ENCODE peak calls at places on chromosomes 13 and 19, in five cellular contexts. One of them, this sample, is unnamed.

GRCh38 chr19:32339988-32340874 is 5.2 kb upstream of the ZNF507 start:
- DNase-seq in ELF-1: peak
- DNase-seq in lower lobe of right lung: peak
- DNase-seq in ascending aorta: peak
- DNase-seq in HT-29: peak
- DNase-seq in this sample: peak

GRCh38 chr19:46744005-46744691 is 1.7 kb upstream of the FKRP start:
- DNase-seq in ELF-1: no peak
- DNase-seq in lower lobe of right lung: no peak
- DNase-seq in ascending aorta: no peak
- DNase-seq in HT-29: no peak
- DNase-seq in this sample: no peak

GRCh38 chr19:41706741-41707501 is 1.5 kb upstream of the CEACAM5 start:
- DNase-seq in ELF-1: peak
- DNase-seq in lower lobe of right lung: peak
- DNase-seq in ascending aorta: no peak
- DNase-seq in HT-29: peak
- DNase-seq in this sample: peak

GRCh38 chr13:60990032-60990733 is 425.5 kb downstream of the PCDH20 start:
- DNase-seq in ELF-1: peak
- DNase-seq in lower lobe of right lung: no peak
- DNase-seq in ascending aorta: no peak
- DNase-seq in HT-29: peak
- DNase-seq in this sample: no peak

GRCh38 chr19:2887391-2887914 is 13.3 kb upstream of the ZNF57 start:
- DNase-seq in ELF-1: peak
- DNase-seq in lower lobe of right lung: no peak
- DNase-seq in ascending aorta: no peak
- DNase-seq in HT-29: peak
- DNase-seq in this sample: no peak

GRCh38 chr13:21014666-21015170 is 46.7 kb downstream of the LATS2 start:
- DNase-seq in ELF-1: no peak
- DNase-seq in lower lobe of right lung: no peak
- DNase-seq in ascending aorta: no peak
- DNase-seq in HT-29: no peak
- DNase-seq in this sample: peak

GRCh38 chr13:111474136-111475002 is 153.9 kb downstream of the TEX29 start:
- DNase-seq in ELF-1: peak
- DNase-seq in lower lobe of right lung: no peak
- DNase-seq in ascending aorta: no peak
- DNase-seq in HT-29: peak
- DNase-seq in this sample: peak

GRCh38 chr13:28059214-28059613 is 41.2 kb downstream of the FLT3 start:
- DNase-seq in ELF-1: no peak
- DNase-seq in lower lobe of right lung: no peak
- DNase-seq in ascending aorta: no peak
- DNase-seq in HT-29: peak
- DNase-seq in this sample: no peak

GRCh38 chr13:98496239-98496668 is 80.7 kb downstream of the STK24 start:
- DNase-seq in ELF-1: no peak
- DNase-seq in lower lobe of right lung: no peak
- DNase-seq in ascending aorta: no peak
- DNase-seq in HT-29: no peak
- DNase-seq in this sample: no peak

GRCh38 chr19:15369594-15369891 is 10.0 kb downstream of the AKAP8 start:
- DNase-seq in ELF-1: no peak
- DNase-seq in lower lobe of right lung: no peak
- DNase-seq in ascending aorta: no peak
- DNase-seq in HT-29: no peak
- DNase-seq in this sample: peak

GRCh38 chr19:38394488-38394887 is 6.0 kb downstream of the SPRED3 start:
- DNase-seq in ELF-1: peak
- DNase-seq in lower lobe of right lung: no peak
- DNase-seq in ascending aorta: no peak
- DNase-seq in HT-29: no peak
- DNase-seq in this sample: no peak

GRCh38 chr19:48218964-48219363 is 36.7 kb downstream of the CARD8 start:
- DNase-seq in ELF-1: no peak
- DNase-seq in lower lobe of right lung: no peak
- DNase-seq in ascending aorta: no peak
- DNase-seq in HT-29: no peak
- DNase-seq in this sample: no peak

GRCh38 chr13:98353750-98354149 is 176.7 kb upstream of the RNF113B start:
- DNase-seq in ELF-1: no peak
- DNase-seq in lower lobe of right lung: no peak
- DNase-seq in ascending aorta: no peak
- DNase-seq in HT-29: no peak
- DNase-seq in this sample: no peak

GRCh38 chr13:24313449-24313848 is 4.1 kb downstream of the C1QTNF9 start:
- DNase-seq in ELF-1: no peak
- DNase-seq in lower lobe of right lung: no peak
- DNase-seq in ascending aorta: no peak
- DNase-seq in HT-29: peak
- DNase-seq in this sample: no peak

GRCh38 chr19:8477889-8478288 is 24.6 kb downstream of the PRAM1 start:
- DNase-seq in ELF-1: no peak
- DNase-seq in lower lobe of right lung: no peak
- DNase-seq in ascending aorta: no peak
- DNase-seq in HT-29: no peak
- DNase-seq in this sample: no peak

GRCh38 chr19:33610588-33610987 is 11.2 kb upstream of the CHST8 start:
- DNase-seq in ELF-1: no peak
- DNase-seq in lower lobe of right lung: no peak
- DNase-seq in ascending aorta: no peak
- DNase-seq in HT-29: no peak
- DNase-seq in this sample: no peak

GRCh38 chr13:113971471-113972231 is 2.2 kb downstream of the C13orf46 start:
- DNase-seq in ELF-1: no peak
- DNase-seq in lower lobe of right lung: peak
- DNase-seq in ascending aorta: no peak
- DNase-seq in HT-29: no peak
- DNase-seq in this sample: peak

GRCh38 chr13:76829572-76830327 is 56.5 kb downstream of the KCTD12 start:
- DNase-seq in ELF-1: no peak
- DNase-seq in lower lobe of right lung: no peak
- DNase-seq in ascending aorta: no peak
- DNase-seq in HT-29: no peak
- DNase-seq in this sample: peak

GRCh38 chr13:111211789-111212516 is 96.8 kb downstream of the ARHGEF7 start:
- DNase-seq in ELF-1: peak
- DNase-seq in lower lobe of right lung: no peak
- DNase-seq in ascending aorta: peak
- DNase-seq in HT-29: no peak
- DNase-seq in this sample: no peak

GRCh38 chr19:11807099-11807380 is 7.0 kb upstream of the ZNF440 start:
- DNase-seq in ELF-1: no peak
- DNase-seq in lower lobe of right lung: no peak
- DNase-seq in ascending aorta: no peak
- DNase-seq in HT-29: no peak
- DNase-seq in this sample: no peak

GRCh38 chr13:53311561-53311960 is 282.9 kb downstream of the OLFM4 start:
- DNase-seq in ELF-1: no peak
- DNase-seq in lower lobe of right lung: no peak
- DNase-seq in ascending aorta: no peak
- DNase-seq in HT-29: peak
- DNase-seq in this sample: no peak

GRCh38 chr19:29665826-29666633 is 769 bp downstream of the PLEKHF1 start:
- DNase-seq in ELF-1: peak
- DNase-seq in lower lobe of right lung: peak
- DNase-seq in ascending aorta: peak
- DNase-seq in HT-29: peak
- DNase-seq in this sample: peak

GRCh38 chr19:16021796-16022195 is 54.5 kb upstream of the TPM4 start:
- DNase-seq in ELF-1: no peak
- DNase-seq in lower lobe of right lung: no peak
- DNase-seq in ascending aorta: no peak
- DNase-seq in HT-29: no peak
- DNase-seq in this sample: peak

GRCh38 chr13:31129419-31129818 is 32.3 kb downstream of the HSPH1 start:
- DNase-seq in ELF-1: no peak
- DNase-seq in lower lobe of right lung: no peak
- DNase-seq in ascending aorta: no peak
- DNase-seq in HT-29: no peak
- DNase-seq in this sample: no peak

GRCh38 chr13:33497146-33497845 is 211.7 kb upstream of the STARD13 start:
- DNase-seq in ELF-1: no peak
- DNase-seq in lower lobe of right lung: no peak
- DNase-seq in ascending aorta: no peak
- DNase-seq in HT-29: no peak
- DNase-seq in this sample: no peak

GRCh38 chr19:38617764-38618589 is at the start of gene MAP4K1:
- DNase-seq in ELF-1: peak
- DNase-seq in lower lobe of right lung: peak
- DNase-seq in ascending aorta: peak
- DNase-seq in HT-29: no peak
- DNase-seq in this sample: no peak

GRCh38 chr13:34155931-34156607 is 338.1 kb downstream of the RFC3 start:
- DNase-seq in ELF-1: peak
- DNase-seq in lower lobe of right lung: no peak
- DNase-seq in ascending aorta: no peak
- DNase-seq in HT-29: peak
- DNase-seq in this sample: no peak

GRCh38 chr19:9849786-9850185 is 14.7 kb downstream of the PIN1 start:
- DNase-seq in ELF-1: no peak
- DNase-seq in lower lobe of right lung: no peak
- DNase-seq in ascending aorta: no peak
- DNase-seq in HT-29: no peak
- DNase-seq in this sample: no peak

GRCh38 chr19:1770866-1771576 is 17.7 kb downstream of the ONECUT3 start:
- DNase-seq in ELF-1: no peak
- DNase-seq in lower lobe of right lung: no peak
- DNase-seq in ascending aorta: no peak
- DNase-seq in HT-29: no peak
- DNase-seq in this sample: no peak

This sample was measured in posterior vena cava.